ENCODE peak calls at places on chromosomes 2 and 18, in four cellular contexts. One of them, this sample, is unnamed.

GRCh38 chr18:59096098-59096779 is 43.4 kb upstream of the SEC11C start:
- DNase-seq in GM20000: no peak
- DNase-seq in hypothalamus: no peak
- DNase-seq in activated CD4-positive, alpha-beta T cell treated with anti-CD3 and anti-CD28 coated beads, Interleukin-2, amount 50 U/mL, for 4 hours: no peak
- DNase-seq in this sample: no peak

GRCh38 chr2:46195819-46196218 is 101.4 kb upstream of the EPAS1 start:
- DNase-seq in GM20000: no peak
- DNase-seq in hypothalamus: no peak
- DNase-seq in activated CD4-positive, alpha-beta T cell treated with anti-CD3 and anti-CD28 coated beads, Interleukin-2, amount 50 U/mL, for 4 hours: no peak
- DNase-seq in this sample: no peak

GRCh38 chr2:239396881-239397681 is 3.7 kb downstream of the HDAC4 start:
- DNase-seq in GM20000: no peak
- DNase-seq in hypothalamus: no peak
- DNase-seq in activated CD4-positive, alpha-beta T cell treated with anti-CD3 and anti-CD28 coated beads, Interleukin-2, amount 50 U/mL, for 4 hours: peak; percentile 31
- DNase-seq in this sample: peak; percentile 19

GRCh38 chr2:189534854-189535253 is 45.7 kb downstream of the SLC40A1 start:
- DNase-seq in GM20000: no peak
- DNase-seq in hypothalamus: no peak
- DNase-seq in activated CD4-positive, alpha-beta T cell treated with anti-CD3 and anti-CD28 coated beads, Interleukin-2, amount 50 U/mL, for 4 hours: no peak
- DNase-seq in this sample: no peak

GRCh38 chr18:5066380-5066977 is 130.6 kb downstream of the AKAIN1 start:
- DNase-seq in GM20000: peak; percentile 16
- DNase-seq in hypothalamus: no peak
- DNase-seq in activated CD4-positive, alpha-beta T cell treated with anti-CD3 and anti-CD28 coated beads, Interleukin-2, amount 50 U/mL, for 4 hours: no peak
- DNase-seq in this sample: no peak

GRCh38 chr2:219416938-219417337 is 1.2 kb upstream of the DES start:
- DNase-seq in GM20000: no peak
- DNase-seq in hypothalamus: no peak
- DNase-seq in activated CD4-positive, alpha-beta T cell treated with anti-CD3 and anti-CD28 coated beads, Interleukin-2, amount 50 U/mL, for 4 hours: no peak
- DNase-seq in this sample: no peak

GRCh38 chr18:34121157-34121807 is 103.4 kb downstream of the NOL4 start:
- DNase-seq in GM20000: no peak
- DNase-seq in hypothalamus: no peak
- DNase-seq in activated CD4-positive, alpha-beta T cell treated with anti-CD3 and anti-CD28 coated beads, Interleukin-2, amount 50 U/mL, for 4 hours: no peak
- DNase-seq in this sample: no peak

GRCh38 chr2:205375453-205375852 is 306.8 kb upstream of the NRP2 start:
- DNase-seq in GM20000: no peak
- DNase-seq in hypothalamus: no peak
- DNase-seq in activated CD4-positive, alpha-beta T cell treated with anti-CD3 and anti-CD28 coated beads, Interleukin-2, amount 50 U/mL, for 4 hours: no peak
- DNase-seq in this sample: no peak

GRCh38 chr2:10454505-10454904 is 6.4 kb upstream of the ODC1 start:
- DNase-seq in GM20000: no peak
- DNase-seq in hypothalamus: no peak
- DNase-seq in activated CD4-positive, alpha-beta T cell treated with anti-CD3 and anti-CD28 coated beads, Interleukin-2, amount 50 U/mL, for 4 hours: no peak
- DNase-seq in this sample: no peak

GRCh38 chr2:207474871-207475485 is 54.8 kb upstream of the CREB1 start:
- DNase-seq in GM20000: peak; percentile 39
- DNase-seq in hypothalamus: no peak
- DNase-seq in activated CD4-positive, alpha-beta T cell treated with anti-CD3 and anti-CD28 coated beads, Interleukin-2, amount 50 U/mL, for 4 hours: peak; percentile 25
- DNase-seq in this sample: no peak

GRCh38 chr2:136057802-136058140 is 60.2 kb downstream of the CXCR4 start:
- DNase-seq in GM20000: no peak
- DNase-seq in hypothalamus: no peak
- DNase-seq in activated CD4-positive, alpha-beta T cell treated with anti-CD3 and anti-CD28 coated beads, Interleukin-2, amount 50 U/mL, for 4 hours: no peak
- DNase-seq in this sample: no peak

GRCh38 chr2:224584111-224584764 is 925 bp downstream of the CUL3 start:
- DNase-seq in GM20000: no peak
- DNase-seq in hypothalamus: no peak
- DNase-seq in activated CD4-positive, alpha-beta T cell treated with anti-CD3 and anti-CD28 coated beads, Interleukin-2, amount 50 U/mL, for 4 hours: peak; percentile 24
- DNase-seq in this sample: peak; percentile 3

GRCh38 chr2:69046221-69046662 is 33.3 kb downstream of the ANTXR1 start:
- DNase-seq in GM20000: no peak
- DNase-seq in hypothalamus: no peak
- DNase-seq in activated CD4-positive, alpha-beta T cell treated with anti-CD3 and anti-CD28 coated beads, Interleukin-2, amount 50 U/mL, for 4 hours: no peak
- DNase-seq in this sample: no peak

GRCh38 chr2:217816396-217816869 is 186.4 kb downstream of the TNS1 start:
- DNase-seq in GM20000: no peak
- DNase-seq in hypothalamus: no peak
- DNase-seq in activated CD4-positive, alpha-beta T cell treated with anti-CD3 and anti-CD28 coated beads, Interleukin-2, amount 50 U/mL, for 4 hours: no peak
- DNase-seq in this sample: no peak

GRCh38 chr2:98771771-98772521 is 41.0 kb upstream of the MGAT4A start:
- DNase-seq in GM20000: no peak
- DNase-seq in hypothalamus: no peak
- DNase-seq in activated CD4-positive, alpha-beta T cell treated with anti-CD3 and anti-CD28 coated beads, Interleukin-2, amount 50 U/mL, for 4 hours: peak; percentile 55
- DNase-seq in this sample: peak; percentile 42

GRCh38 chr18:657998-658946 is 819 bp downstream of the TYMS start:
- DNase-seq in GM20000: peak; percentile 83
- DNase-seq in hypothalamus: peak; percentile 40
- DNase-seq in activated CD4-positive, alpha-beta T cell treated with anti-CD3 and anti-CD28 coated beads, Interleukin-2, amount 50 U/mL, for 4 hours: peak; percentile 37
- DNase-seq in this sample: peak; percentile 42

GRCh38 chr2:109257653-109258052 is 128.6 kb downstream of the SH3RF3 start:
- DNase-seq in GM20000: no peak
- DNase-seq in hypothalamus: no peak
- DNase-seq in activated CD4-positive, alpha-beta T cell treated with anti-CD3 and anti-CD28 coated beads, Interleukin-2, amount 50 U/mL, for 4 hours: no peak
- DNase-seq in this sample: no peak

GRCh38 chr2:100978582-100979051 is 23.5 kb upstream of the RPL31 start:
- DNase-seq in GM20000: no peak
- DNase-seq in hypothalamus: no peak
- DNase-seq in activated CD4-positive, alpha-beta T cell treated with anti-CD3 and anti-CD28 coated beads, Interleukin-2, amount 50 U/mL, for 4 hours: no peak
- DNase-seq in this sample: no peak

GRCh38 chr2:198314559-198315153 is 510.3 kb downstream of the PLCL1 start:
- DNase-seq in GM20000: no peak
- DNase-seq in hypothalamus: no peak
- DNase-seq in activated CD4-positive, alpha-beta T cell treated with anti-CD3 and anti-CD28 coated beads, Interleukin-2, amount 50 U/mL, for 4 hours: no peak
- DNase-seq in this sample: peak; percentile 25

GRCh38 chr2:99626158-99626557 is 136.3 kb upstream of the REV1 start:
- DNase-seq in GM20000: no peak
- DNase-seq in hypothalamus: no peak
- DNase-seq in activated CD4-positive, alpha-beta T cell treated with anti-CD3 and anti-CD28 coated beads, Interleukin-2, amount 50 U/mL, for 4 hours: no peak
- DNase-seq in this sample: no peak

GRCh38 chr2:386406-387103 is 98.7 kb upstream of the ALKAL2 start:
- DNase-seq in GM20000: no peak
- DNase-seq in hypothalamus: no peak
- DNase-seq in activated CD4-positive, alpha-beta T cell treated with anti-CD3 and anti-CD28 coated beads, Interleukin-2, amount 50 U/mL, for 4 hours: no peak
- DNase-seq in this sample: no peak

GRCh38 chr2:219171231-219171651 is 1.4 kb upstream of the SLC23A3 start:
- DNase-seq in GM20000: peak; percentile 46
- DNase-seq in hypothalamus: no peak
- DNase-seq in activated CD4-positive, alpha-beta T cell treated with anti-CD3 and anti-CD28 coated beads, Interleukin-2, amount 50 U/mL, for 4 hours: no peak
- DNase-seq in this sample: no peak

GRCh38 chr2:237625777-237626176 is 1.6 kb upstream of the LRRFIP1 start:
- DNase-seq in GM20000: no peak
- DNase-seq in hypothalamus: no peak
- DNase-seq in activated CD4-positive, alpha-beta T cell treated with anti-CD3 and anti-CD28 coated beads, Interleukin-2, amount 50 U/mL, for 4 hours: no peak
- DNase-seq in this sample: no peak

GRCh38 chr2:763766-764525 is 86.7 kb upstream of the TMEM18 start:
- DNase-seq in GM20000: no peak
- DNase-seq in hypothalamus: no peak
- DNase-seq in activated CD4-positive, alpha-beta T cell treated with anti-CD3 and anti-CD28 coated beads, Interleukin-2, amount 50 U/mL, for 4 hours: no peak
- DNase-seq in this sample: no peak

GRCh38 chr2:33494155-33494779 is 17.8 kb downstream of the RASGRP3 start:
- DNase-seq in GM20000: no peak
- DNase-seq in hypothalamus: no peak
- DNase-seq in activated CD4-positive, alpha-beta T cell treated with anti-CD3 and anti-CD28 coated beads, Interleukin-2, amount 50 U/mL, for 4 hours: no peak
- DNase-seq in this sample: no peak

GRCh38 chr2:70645733-70646420 is 92.3 kb upstream of the TGFA start:
- DNase-seq in GM20000: no peak
- DNase-seq in hypothalamus: no peak
- DNase-seq in activated CD4-positive, alpha-beta T cell treated with anti-CD3 and anti-CD28 coated beads, Interleukin-2, amount 50 U/mL, for 4 hours: no peak
- DNase-seq in this sample: no peak